ENCODE peak calls at places on chromosomes 1 and 21, in six cellular contexts. E is psoas muscle, C is heart right ventricle, T is fibroblast of lung, R is prostate gland, U is heart left ventricle. Z is an unnamed sample. For H3K4me1, the result is how much of the 10 kb centered on the place peaks cover.

GRCh38 chr21:44713846-44714245 is 2.5 kb upstream of the TSPEAR start:
- DNase-seq in T (no peak), E (no peak), U (no peak), R (no peak), C (no peak), Z (no peak)

GRCh38 chr21:28308516-28308915 is 684.2 kb downstream of the LTN1 start:
- DNase-seq in E (no peak), U (no peak), C (no peak), T (peak), R (no peak), Z (no peak)

GRCh38 chr1:160550572-160551034 is 27.5 kb upstream of the SLAMF6 start:
- DNase-seq in R (no peak), E (no peak), C (no peak), U (no peak), T (no peak), Z (no peak)

GRCh38 chr1:182806015-182806678 is 16.6 kb downstream of the NPL start:
- DNase-seq in C (no peak), U (no peak), R (no peak), T (no peak), E (no peak), Z (no peak)

GRCh38 chr21:37874904-37875780 is 41.1 kb downstream of the KCNJ6 start:
- DNase-seq in C (no peak), R (no peak), T (no peak), U (no peak), E (no peak), Z (no peak)

GRCh38 chr1:244022859-244023258 is 28.2 kb upstream of the ZBTB18 start:
- DNase-seq in C (no peak), R (no peak), U (no peak), T (no peak), E (no peak), Z (no peak)

GRCh38 chr1:103275725-103276124 is 167.4 kb upstream of the COL11A1 start:
- DNase-seq in R (no peak), E (no peak), C (no peak), U (no peak), T (no peak), Z (no peak)

GRCh38 chr1:94660994-94661393 is 119.4 kb upstream of the F3 start:
- DNase-seq in E (no peak), R (no peak), T (peak), C (no peak), U (no peak), Z (no peak)

GRCh38 chr1:183780757-183781156 is 24.2 kb upstream of the RGL1 start:
- DNase-seq in R (no peak), T (no peak), C (no peak), E (no peak), U (no peak), Z (no peak)

GRCh38 chr1:244945109-244945671 is 80.8 kb upstream of the HNRNPU start:
- DNase-seq in C (no peak), T (no peak), E (no peak), U (no peak), R (no peak), Z (no peak)

GRCh38 chr1:68116643-68117235 is 66.3 kb upstream of the DIRAS3 start:
- DNase-seq in C (peak), T (peak), U (no peak), R (peak), E (peak), Z (no peak)

GRCh38 chr1:158798531-158798930 is 17.5 kb upstream of the OR6N2 start:
- DNase-seq in E (no peak), R (no peak), C (no peak), U (no peak), T (no peak), Z (no peak)

GRCh38 chr1:158794247-158794646 is 13.2 kb upstream of the OR6N2 start:
- DNase-seq in U (no peak), R (no peak), T (no peak), E (no peak), C (no peak), Z (no peak)

GRCh38 chr1:158793604-158794003 is 12.6 kb upstream of the OR6N2 start:
- DNase-seq in T (no peak), E (no peak), C (no peak), R (no peak), U (no peak), Z (no peak)
- TF ChIP-seq CTCF in T (no peak), E (no peak), C (peak), R (peak), U (no peak), Z (no peak)

GRCh38 chr1:159068877-159069276 is 7.7 kb downstream of the AIM2 start:
- DNase-seq in C (no peak), R (no peak), U (no peak), E (no peak), T (peak), Z (no peak)
- H3K4me1 ChIP-seq in C (under half), R (under half), U (under half), E (under half), T (under half), Z (under half)

DNA sequence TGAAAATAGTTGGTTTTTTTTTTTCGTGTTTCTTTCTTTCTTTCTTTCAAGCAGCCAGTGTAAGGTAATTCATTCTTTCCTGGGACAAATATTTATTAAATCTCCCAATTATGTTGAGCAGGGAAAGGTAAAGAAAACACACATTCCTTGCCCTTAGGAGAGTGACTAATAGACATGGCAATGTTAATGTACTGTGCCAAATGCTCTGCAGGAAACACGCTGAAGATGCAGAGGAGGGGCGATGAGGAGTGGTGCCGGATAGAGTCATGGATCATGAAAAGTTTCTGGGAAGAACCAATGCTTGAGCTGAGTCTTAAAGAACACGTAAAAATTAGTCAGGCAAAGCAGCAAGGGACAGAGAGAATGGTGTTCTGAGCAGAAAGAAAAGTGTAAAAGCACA is 199.2 kb downstream of the DNM3 start:
- DNase-seq in C (no peak), E (no peak), R (no peak), T (peak), U (no peak), Z (no peak)
- H3K4me3 ChIP-seq in C (no peak), E (no peak), R (no peak), T (no peak), U (no peak), Z (no peak)

GRCh38 chr1:213179784-213180183 is 128.7 kb downstream of the RPS6KC1 start:
- DNase-seq in U (no peak), R (no peak), C (no peak), T (no peak), E (no peak), Z (no peak)
- TF ChIP-seq CTCF in U (no peak), R (no peak), C (no peak), T (no peak), E (no peak), Z (no peak)

DNA sequence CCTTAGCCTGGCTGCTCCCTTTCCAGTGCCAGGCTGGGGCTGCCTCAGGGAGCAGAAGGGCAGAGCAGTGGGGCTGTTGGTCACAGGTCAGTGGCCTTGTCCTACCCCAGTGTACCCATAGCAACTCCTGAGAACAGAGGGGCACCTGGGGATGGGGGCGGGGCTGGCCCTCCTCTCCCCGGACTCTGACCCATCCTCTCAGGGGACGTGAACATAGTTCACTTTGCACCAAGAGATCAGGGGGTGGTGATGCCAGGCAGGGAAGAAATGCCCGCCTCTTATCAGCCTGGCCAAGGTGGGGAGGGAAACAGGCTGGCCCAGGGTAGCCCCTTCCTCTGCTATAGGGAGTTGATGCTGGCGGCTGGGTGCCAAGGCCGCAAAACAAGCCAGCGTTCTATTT is 4.9 kb downstream of the ETNK2 start:
- DNase-seq in C (no peak), T (no peak), U (peak), E (no peak), R (no peak), Z (no peak)
- H3K4me1 ChIP-seq in C (under half), T (under half), U (under half), E (under half), R (under half), Z (under half)

GRCh38 chr1:35573198-35573775 is at the start of gene TFAP2E:
- DNase-seq in U (no peak), C (no peak), R (peak), T (no peak), E (peak), Z (peak)
- H3K4me3 ChIP-seq in U (peak), C (peak), R (peak), T (peak), E (peak), Z (no peak)

Z was measured in mucosa of descending colon.